ENCODE peak calls at places on chromosomes 1 and 21, in six cellular contexts. W is neural crest cell; P is right lobe of liver; H is BE2C; N is CD4-positive, alpha-beta T cell; E is A549. J is an unnamed sample.

GRCh38 chr1:182624582-182624981 is 20.4 kb upstream of the RGS16 start:
- DNase-seq in W (no peak), P (no peak), H (no peak), N (no peak), E (no peak), J (no peak)

GRCh38 chr1:173295995-173296394 is 88.9 kb upstream of the TNFSF4 start:
- DNase-seq in W (no peak), P (no peak), H (no peak), N (no peak), E (no peak), J (no peak)

GRCh38 chr1:51916587-51917405 is 38.3 kb upstream of the NRDC start:
- DNase-seq in W (no peak), P (no peak), H (peak; percentile 19), N (no peak), E (no peak), J (no peak)

GRCh38 chr21:36162631-36163030 is 6.0 kb downstream of the DOP1B start:
- DNase-seq in W (no peak), P (no peak), H (no peak), N (no peak), E (no peak), J (no peak)

GRCh38 chr1:10969267-10969970 is 43.0 kb upstream of the TARDBP start:
- DNase-seq in W (no peak), P (no peak), H (no peak), N (no peak), E (no peak), J (no peak)

GRCh38 chr1:211619033-211619996 is 40.4 kb upstream of the SLC30A1 start:
- DNase-seq in W (no peak), P (no peak), H (no peak), N (no peak), E (no peak), J (no peak)

GRCh38 chr1:227888404-227889046 is 59.2 kb downstream of the WNT9A start:
- DNase-seq in W (no peak), P (peak; percentile 44), H (no peak), N (no peak), E (no peak), J (no peak)

GRCh38 chr21:34284613-34285160 is 79.1 kb upstream of the KCNE2 start:
- DNase-seq in W (no peak), P (no peak), H (no peak), N (no peak), E (no peak), J (no peak)

GRCh38 chr1:91850708-91851107 is 35.2 kb downstream of the TGFBR3 start:
- DNase-seq in W (no peak), P (no peak), H (no peak), N (no peak), E (no peak), J (no peak)

GRCh38 chr1:51214615-51215131 is 21.4 kb upstream of the RNF11 start:
- DNase-seq in W (no peak), P (no peak), H (no peak), N (no peak), E (no peak), J (no peak)

GRCh38 chr1:187374130-187374529 is 545.4 kb downstream of the PLA2G4A start:
- DNase-seq in W (no peak), P (no peak), H (no peak), N (no peak), E (no peak), J (no peak)

GRCh38 chr1:13948851-13949490 is 249.0 kb downstream of the PRDM2 start:
- DNase-seq in W (no peak), P (no peak), H (no peak), N (no peak), E (no peak), J (no peak)

GRCh38 chr1:176501596-176501995 is 38.6 kb downstream of the PAPPA2 start:
- DNase-seq in W (no peak), P (no peak), H (no peak), N (no peak), E (no peak), J (no peak)

GRCh38 chr21:35563885-35564451 is 496.4 kb downstream of the SETD4 start:
- DNase-seq in W (no peak), P (no peak), H (no peak), N (no peak), E (no peak), J (no peak)

GRCh38 chr1:179583869-179584268 is 7.8 kb upstream of the TDRD5 start:
- DNase-seq in W (no peak), P (no peak), H (no peak), N (no peak), E (no peak), J (no peak)

GRCh38 chr1:99133759-99134158 is 129.1 kb upstream of the PLPPR5 start:
- DNase-seq in W (no peak), P (no peak), H (no peak), N (no peak), E (no peak), J (no peak)

GRCh38 chr1:210292276-210292851 is 36.3 kb upstream of the HHAT start:
- DNase-seq in W (peak; percentile 60), P (peak; percentile 63), H (peak; percentile 82), N (peak; percentile 20), E (peak; percentile 49), J (no peak)

GRCh38 chr1:46041974-46042373 is 90.5 kb downstream of the PIK3R3 start:
- DNase-seq in W (no peak), P (no peak), H (no peak), N (no peak), E (no peak), J (no peak)

GRCh38 chr1:244865028-244865371 is 657 bp upstream of the HNRNPU start:
- DNase-seq in W (peak; percentile 31), P (no peak), H (peak; percentile 19), N (peak; percentile 19), E (peak; percentile 59), J (no peak)

GRCh38 chr1:55155522-55155921 is 59.6 kb downstream of the USP24 start:
- DNase-seq in W (no peak), P (no peak), H (peak; percentile 12), N (no peak), E (no peak), J (no peak)

GRCh38 chr21:34544032-34544496 is 32.1 kb upstream of the KCNE1 start:
- DNase-seq in W (peak; percentile 38), P (peak; percentile 71), H (peak; percentile 88), N (peak; percentile 8), E (peak; percentile 74), J (no peak)

GRCh38 chr1:82465024-82465423 is 664.3 kb downstream of the ADGRL2 start:
- DNase-seq in W (no peak), P (no peak), H (no peak), N (no peak), E (no peak), J (no peak)

GRCh38 chr21:33418686-33419085 is 15.5 kb downstream of the IFNGR2 start:
- DNase-seq in W (no peak), P (no peak), H (no peak), N (no peak), E (no peak), J (no peak)

GRCh38 chr1:177170756-177171535 is at the start of gene BRINP2:
- DNase-seq in W (peak; percentile 62), P (peak; percentile 55), H (peak; percentile 51), N (no peak), E (peak; percentile 46), J (no peak)

GRCh38 chr1:242770366-242770765 is 245.9 kb upstream of the PLD5 start:
- DNase-seq in W (no peak), P (no peak), H (no peak), N (no peak), E (peak; percentile 38), J (no peak)

GRCh38 chr1:214990619-214991018 is 91.9 kb upstream of the KCNK2 start:
- DNase-seq in W (no peak), P (no peak), H (no peak), N (no peak), E (peak; percentile 2), J (no peak)

GRCh38 chr1:230077436-230078221 is 10.6 kb downstream of the GALNT2 start:
- DNase-seq in W (no peak), P (no peak), H (no peak), N (no peak), E (peak; percentile 72), J (no peak)

GRCh38 chr1:63847308-63847910 is 73.6 kb downstream of the ROR1 start:
- DNase-seq in W (no peak), P (no peak), H (peak; percentile 20), N (no peak), E (no peak), J (no peak)

DNA sequence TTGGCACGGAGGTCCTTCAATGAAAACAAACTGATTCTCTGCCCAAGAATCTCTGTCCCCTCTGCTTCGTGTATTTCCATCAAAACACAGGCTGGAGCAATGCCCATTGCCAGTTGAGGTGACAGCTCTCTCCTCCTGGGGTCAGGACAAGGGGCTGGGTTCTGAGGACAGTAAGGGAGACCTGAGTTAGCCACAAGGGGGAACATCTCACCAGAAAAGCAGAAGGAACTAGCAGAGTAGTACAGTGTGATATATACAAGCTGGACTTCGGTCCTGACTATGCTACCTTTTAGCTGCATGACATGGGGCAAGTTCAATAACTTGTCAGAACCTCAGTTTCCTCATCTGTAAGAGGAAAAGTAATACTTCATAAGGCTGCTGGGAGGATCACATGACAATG is 50.3 kb downstream of the SYT2 start:
- DNase-seq in W (no peak), P (no peak), H (no peak), N (no peak), E (peak; percentile 24), J (no peak)
- TF ChIP-seq CTCF in W (peak; percentile 19), P (no peak), H (peak; percentile 26), N (no peak), E (no peak), J (no peak)

GRCh38 chr1:42973799-42974198 is 15.1 kb upstream of the SLC2A1 start:
- DNase-seq in W (no peak), P (no peak), H (no peak), N (no peak), E (no peak), J (no peak)
- TF ChIP-seq CTCF in W (no peak), P (no peak), H (no peak), N (no peak), E (no peak), J (no peak)

GRCh38 chr21:15893902-15894301 is 164.1 kb downstream of the USP25 start:
- DNase-seq in W (no peak), P (no peak), H (no peak), N (no peak), E (no peak), J (no peak)

GRCh38 chr21:15896501-15896900 is 166.7 kb downstream of the USP25 start:
- DNase-seq in W (no peak), P (no peak), H (no peak), N (no peak), E (no peak), J (no peak)

GRCh38 chr21:15895142-15896106 is 165.6 kb downstream of the USP25 start:
- DNase-seq in W (no peak), P (no peak), H (no peak), N (no peak), E (no peak), J (no peak)

DNA sequence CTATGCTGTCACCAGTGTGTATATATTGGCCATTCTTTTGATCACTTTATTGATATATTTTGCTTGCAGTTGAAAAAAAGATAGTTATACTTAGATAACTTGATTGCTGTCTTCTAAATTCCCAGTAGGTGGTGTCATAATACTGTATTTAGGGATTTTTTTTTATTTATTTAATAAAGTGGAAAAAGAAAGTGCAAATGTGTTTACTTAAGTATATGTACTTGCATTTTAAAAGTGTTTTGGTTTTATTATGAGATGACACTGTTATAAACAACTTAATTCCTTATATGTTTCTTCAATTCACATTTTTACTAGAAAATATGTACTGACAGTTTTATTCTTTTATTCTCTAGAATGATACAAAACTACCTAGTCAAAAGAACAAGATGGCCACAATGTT is 164.8 kb downstream of the USP25 start:
- DNase-seq in W (no peak), P (no peak), H (no peak), N (no peak), E (no peak), J (no peak)
- TF ChIP-seq CTCF in W (peak; percentile 71), P (no peak), H (peak; percentile 37), N (no peak), E (no peak), J (no peak)

GRCh38 chr1:237799762-237800474 is 90.8 kb downstream of the ZP4 start:
- DNase-seq in W (peak; percentile 43), P (peak; percentile 88), H (peak; percentile 92), N (no peak), E (peak; percentile 87), J (peak; percentile 22)
- TF ChIP-seq CTCF in W (peak; percentile 64), P (peak; percentile 73), H (peak; percentile 85), N (no peak), E (peak; percentile 53), J (no peak)